ENCODE peak calls at places on chromosomes 12 and 14, in eight cellular contexts. D is suprapubic skin, S is hepatocyte, L is Peyer's patch, E is lower lobe of right lung, V is fibroblast of lung, T is pancreas, H is ovary. X is an unnamed sample.

GRCh38 chr12:124915249-124916236 is 1.1 kb upstream of the UBC start:
- DNase-seq in D (no peak), S (peak; percentile 71), L (peak; percentile 82), E (peak; percentile 74), V (no peak), T (peak; percentile 79), H (no peak), X (no peak)

GRCh38 chr12:42705863-42706262 is 116.3 kb upstream of the PRICKLE1 start:
- DNase-seq in D (peak; percentile 78), S (peak; percentile 48), L (no peak), E (peak; percentile 46), V (peak; percentile 99), T (no peak), H (peak; percentile 83), X (peak; percentile 84)

GRCh38 chr12:123995023-123995422 is 22.0 kb downstream of the ZNF664 start:
- DNase-seq in D (no peak), S (no peak), L (no peak), E (no peak), V (peak; percentile 91), T (no peak), H (no peak), X (peak; percentile 46)

GRCh38 chr12:104219908-104220404 is 4.4 kb downstream of the TXNRD1 start:
- DNase-seq in D (no peak), S (peak; percentile 75), L (no peak), E (no peak), V (peak; percentile 79), T (no peak), H (no peak), X (peak; percentile 82)

GRCh38 chr12:110780448-110780847 is 37.8 kb upstream of the PPP1CC start:
- DNase-seq in D (no peak), S (no peak), L (no peak), E (no peak), V (no peak), T (no peak), H (no peak), X (no peak)

GRCh38 chr12:88310666-88311065 is 168.6 kb downstream of the TMTC3 start:
- DNase-seq in D (no peak), S (no peak), L (no peak), E (no peak), V (no peak), T (no peak), H (no peak), X (no peak)

GRCh38 chr14:26702721-26703250 is 105.0 kb upstream of the NOVA1 start:
- DNase-seq in D (no peak), S (no peak), L (no peak), E (no peak), V (peak; percentile 27), T (no peak), H (no peak), X (no peak)

GRCh38 chr12:45637706-45638105 is 91.8 kb upstream of the ARID2 start:
- DNase-seq in D (no peak), S (no peak), L (no peak), E (no peak), V (peak; percentile 75), T (no peak), H (no peak), X (peak; percentile 53)

GRCh38 chr12:118137148-118137678 is 1.3 kb downstream of the PEBP1 start:
- DNase-seq in D (no peak), S (no peak), L (no peak), E (no peak), V (no peak), T (no peak), H (no peak), X (no peak)

GRCh38 chr12:43294881-43295280 is 257.1 kb downstream of the ADAMTS20 start:
- DNase-seq in D (no peak), S (no peak), L (no peak), E (no peak), V (peak; percentile 65), T (no peak), H (no peak), X (no peak)

GRCh38 chr12:122527478-122527944 is 462 bp downstream of the KNTC1 start:
- DNase-seq in D (no peak), S (peak; percentile 21), L (no peak), E (no peak), V (peak; percentile 29), T (no peak), H (no peak), X (peak; percentile 11)

GRCh38 chr12:132506328-132506727 is 16.4 kb downstream of the FBRSL1 start:
- DNase-seq in D (no peak), S (no peak), L (no peak), E (no peak), V (no peak), T (no peak), H (no peak), X (no peak)

GRCh38 chr12:132505852-132506219 is 15.9 kb downstream of the FBRSL1 start:
- DNase-seq in D (no peak), S (no peak), L (no peak), E (no peak), V (no peak), T (no peak), H (no peak), X (no peak)

GRCh38 chr12:132507656-132508055 is 17.7 kb downstream of the FBRSL1 start:
- DNase-seq in D (no peak), S (no peak), L (no peak), E (no peak), V (no peak), T (no peak), H (no peak), X (no peak)

GRCh38 chr12:132508248-132508740 is 18.3 kb downstream of the FBRSL1 start:
- DNase-seq in D (no peak), S (no peak), L (no peak), E (no peak), V (no peak), T (no peak), H (no peak), X (no peak)

DNA sequence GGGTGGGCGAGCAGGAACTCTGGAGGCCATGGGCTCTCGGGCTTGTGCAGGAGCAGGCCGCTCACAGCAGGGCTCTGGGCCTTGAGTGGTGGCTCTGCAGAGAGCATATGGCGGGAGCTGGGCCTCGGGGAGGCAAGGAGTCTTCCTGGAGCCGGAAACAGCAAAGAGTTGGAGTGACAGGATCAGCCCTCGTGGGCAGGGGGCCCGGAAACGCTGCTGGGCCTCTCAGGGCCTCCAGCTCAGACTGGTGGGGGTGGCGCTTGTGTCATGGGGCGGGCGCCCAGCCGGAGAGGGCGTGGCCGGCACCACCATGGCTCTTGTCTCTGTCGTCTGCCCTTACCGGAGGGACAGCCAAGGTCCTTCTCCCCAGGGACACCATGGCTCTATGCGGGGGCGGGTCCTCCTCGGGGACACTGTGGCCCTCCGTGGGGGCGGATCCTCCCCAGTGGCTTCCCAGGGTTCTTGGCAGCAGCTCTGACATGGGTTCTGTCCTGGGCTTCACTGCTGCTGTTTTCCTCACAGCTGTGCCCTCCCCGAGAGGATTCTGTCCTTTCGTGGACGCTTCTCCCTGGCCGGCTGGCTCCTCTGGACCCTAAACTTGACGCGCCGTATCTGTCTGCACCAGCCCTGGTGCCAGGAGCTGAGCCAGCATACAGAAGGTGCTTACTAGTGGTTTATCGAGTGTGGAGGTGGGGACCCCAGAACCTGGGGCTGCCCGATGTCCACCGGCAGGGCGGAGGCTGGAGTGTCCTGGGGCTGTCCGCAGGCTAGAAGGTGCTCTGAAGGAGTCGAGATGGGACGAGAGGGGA is 17.0 kb downstream of the FBRSL1 start:
- DNase-seq in D (peak; percentile 80), S (peak; percentile 68), L (no peak), E (peak; percentile 84), V (peak; percentile 65), T (peak; percentile 85), H (peak; percentile 76), X (peak; percentile 71)
- H3K4me3 ChIP-seq in D (peak overlapping the region; percentile 22), S (no peak overlapping the region), L (no peak overlapping the region), E (peak overlapping the region; percentile 27), V (peak overlapping the region; percentile 19), T (no peak overlapping the region), H (no peak overlapping the region), X (peak overlapping the region; percentile 29)

GRCh38 chr14:96670391-96670790 is 126.8 kb upstream of the VRK1 start:
- DNase-seq in D (no peak), S (no peak), L (no peak), E (no peak), V (no peak), T (no peak), H (no peak), X (no peak)

GRCh38 chr14:96662116-96662901 is 134.9 kb upstream of the VRK1 start:
- DNase-seq in D (no peak), S (no peak), L (no peak), E (no peak), V (peak; percentile 8), T (no peak), H (no peak), X (no peak)

GRCh38 chr14:96663491-96664067 is 133.6 kb upstream of the VRK1 start:
- DNase-seq in D (no peak), S (no peak), L (no peak), E (no peak), V (no peak), T (no peak), H (no peak), X (no peak)

GRCh38 chr14:96663076-96663475 is 134.1 kb upstream of the VRK1 start:
- DNase-seq in D (no peak), S (no peak), L (no peak), E (no peak), V (no peak), T (no peak), H (no peak), X (no peak)

GRCh38 chr14:96666088-96666487 is 131.1 kb upstream of the VRK1 start:
- DNase-seq in D (no peak), S (no peak), L (no peak), E (no peak), V (no peak), T (no peak), H (no peak), X (no peak)
- TF ChIP-seq CTCF in D (no peak), S (no peak), L (no peak), E (no peak), V (no peak), T (no peak), H (no peak), X (no peak)

GRCh38 chr14:59727073-59727661 is 143.4 kb downstream of the RTN1 start:
- DNase-seq in D (no peak), S (no peak), L (no peak), E (no peak), V (no peak), T (no peak), H (no peak), X (no peak)
- H3K27ac ChIP-seq in D (no peak overlapping the region), S (no peak overlapping the region), L (no peak overlapping the region), E (no peak overlapping the region), V (no peak overlapping the region), T (no peak overlapping the region), H (no peak overlapping the region), X (no peak overlapping the region)

DNA sequence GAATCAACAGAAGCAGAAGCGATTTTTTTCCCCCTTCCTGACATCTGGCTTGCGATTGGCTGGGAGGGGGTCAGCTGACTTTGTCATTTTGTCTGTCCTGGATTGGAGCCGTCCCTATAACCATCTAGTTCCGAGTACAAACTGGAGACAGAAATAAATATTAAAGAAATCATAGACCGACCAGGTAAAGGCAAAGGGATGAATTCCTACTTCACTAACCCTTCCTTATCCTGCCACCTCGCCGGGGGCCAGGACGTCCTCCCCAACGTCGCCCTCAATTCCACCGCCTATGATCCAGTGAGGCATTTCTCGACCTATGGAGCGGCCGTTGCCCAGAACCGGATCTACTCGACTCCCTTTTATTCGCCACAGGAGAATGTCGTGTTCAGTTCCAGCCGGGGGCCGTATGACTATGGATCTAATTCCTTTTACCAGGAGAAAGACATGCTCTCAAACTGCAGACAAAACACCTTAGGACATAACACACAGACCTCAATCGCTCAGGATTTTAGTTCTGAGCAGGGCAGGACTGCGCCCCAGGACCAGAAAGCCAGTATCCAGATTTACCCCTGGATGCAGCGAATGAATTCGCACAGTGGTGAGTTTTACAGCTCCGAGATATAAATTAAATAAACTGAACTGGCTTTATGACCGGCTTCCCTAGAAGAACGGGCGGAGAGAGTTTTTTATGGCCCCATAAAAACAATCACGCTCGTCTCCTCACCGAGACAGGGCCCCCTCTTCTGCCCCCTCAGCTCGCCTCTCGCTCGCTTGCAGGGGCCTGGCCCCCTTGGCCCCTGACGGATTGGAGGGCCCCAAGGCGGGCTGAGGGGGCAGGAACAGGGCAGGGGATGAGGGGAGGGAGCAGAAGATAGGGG is at the start of gene HOXC6:
- DNase-seq in D (no peak), S (peak; percentile 62), L (no peak), E (no peak), V (no peak), T (no peak), H (peak; percentile 70), X (no peak)
- H3K4me3 ChIP-seq in D (peak within 1 kb of the TSS; percentile 49), S (no peak within 1 kb of the TSS), L (no peak within 1 kb of the TSS), E (peak within 1 kb of the TSS; percentile 21), V (peak within 1 kb of the TSS; percentile 47), T (no peak within 1 kb of the TSS), H (peak within 1 kb of the TSS; percentile 23), X (no peak within 1 kb of the TSS)